ENCODE peak calls at places on chromosomes 4 and X, in eight cellular contexts. One of them, this sample, is unnamed.

GRCh38 chrX:156000361-156000926 is 2.9 kb downstream of the IL9R start:
- DNase-seq in activated CD4-positive, CD25-positive, alpha-beta regulatory T cell: no peak
- DNase-seq in NCI-H2029 treated with DMSO at 0.1 percent for 48 hours: no peak
- DNase-seq in NCI-H460: no peak
- DNase-seq in NCI-H1105 treated with DMSO at 0.1 percent for 48 hours: no peak
- DNase-seq in GM13977: no peak
- DNase-seq in omental fat pad: no peak
- DNase-seq in NAMALWA: no peak
- DNase-seq in this sample: no peak

GRCh38 chr4:168643083-168643795 is 146.4 kb downstream of the PALLD start:
- DNase-seq in NCI-H2029 treated with DMSO at 0.1 percent for 48 hours: no peak
- DNase-seq in omental fat pad: no peak
- DNase-seq in GM13977: no peak
- DNase-seq in NAMALWA: no peak
- DNase-seq in NCI-H1105 treated with DMSO at 0.1 percent for 48 hours: no peak
- DNase-seq in NCI-H460: no peak
- DNase-seq in activated CD4-positive, CD25-positive, alpha-beta regulatory T cell: no peak
- DNase-seq in this sample: no peak

GRCh38 chrX:54492340-54492739 is 3.7 kb downstream of the FGD1 start:
- DNase-seq in GM13977: no peak
- DNase-seq in NCI-H2029 treated with DMSO at 0.1 percent for 48 hours: no peak
- DNase-seq in NCI-H460: no peak
- DNase-seq in omental fat pad: no peak
- DNase-seq in NAMALWA: no peak
- DNase-seq in NCI-H1105 treated with DMSO at 0.1 percent for 48 hours: no peak
- DNase-seq in activated CD4-positive, CD25-positive, alpha-beta regulatory T cell: no peak
- DNase-seq in this sample: no peak

GRCh38 chr4:143514432-143514831 is 930 bp downstream of the SMARCA5 start:
- DNase-seq in omental fat pad: no peak
- DNase-seq in activated CD4-positive, CD25-positive, alpha-beta regulatory T cell: peak; percentile 1
- DNase-seq in GM13977: peak; percentile 14
- DNase-seq in NCI-H2029 treated with DMSO at 0.1 percent for 48 hours: no peak
- DNase-seq in NAMALWA: peak; percentile 47
- DNase-seq in NCI-H460: peak; percentile 13
- DNase-seq in NCI-H1105 treated with DMSO at 0.1 percent for 48 hours: peak; percentile 39
- DNase-seq in this sample: peak; percentile 25

GRCh38 chr4:161869511-161869910 is 294.3 kb downstream of the FSTL5 start:
- DNase-seq in GM13977: no peak
- DNase-seq in NAMALWA: no peak
- DNase-seq in omental fat pad: no peak
- DNase-seq in NCI-H460: no peak
- DNase-seq in NCI-H2029 treated with DMSO at 0.1 percent for 48 hours: peak; percentile 1
- DNase-seq in activated CD4-positive, CD25-positive, alpha-beta regulatory T cell: no peak
- DNase-seq in NCI-H1105 treated with DMSO at 0.1 percent for 48 hours: no peak
- DNase-seq in this sample: no peak

GRCh38 chr4:147029296-147029695 is 83.6 kb upstream of the TTC29 start:
- DNase-seq in NAMALWA: no peak
- DNase-seq in NCI-H2029 treated with DMSO at 0.1 percent for 48 hours: no peak
- DNase-seq in omental fat pad: no peak
- DNase-seq in NCI-H460: no peak
- DNase-seq in NCI-H1105 treated with DMSO at 0.1 percent for 48 hours: no peak
- DNase-seq in GM13977: no peak
- DNase-seq in activated CD4-positive, CD25-positive, alpha-beta regulatory T cell: no peak
- DNase-seq in this sample: no peak

GRCh38 chr4:185196437-185196836 is 7.4 kb downstream of the CFAP97 start:
- DNase-seq in NCI-H2029 treated with DMSO at 0.1 percent for 48 hours: no peak
- DNase-seq in omental fat pad: no peak
- DNase-seq in GM13977: no peak
- DNase-seq in NAMALWA: no peak
- DNase-seq in NCI-H1105 treated with DMSO at 0.1 percent for 48 hours: no peak
- DNase-seq in activated CD4-positive, CD25-positive, alpha-beta regulatory T cell: no peak
- DNase-seq in NCI-H460: no peak
- DNase-seq in this sample: no peak

GRCh38 chr4:857461-857860 is 31.5 kb upstream of the CPLX1 start:
- DNase-seq in NAMALWA: no peak
- DNase-seq in omental fat pad: no peak
- DNase-seq in NCI-H2029 treated with DMSO at 0.1 percent for 48 hours: no peak
- DNase-seq in GM13977: no peak
- DNase-seq in NCI-H1105 treated with DMSO at 0.1 percent for 48 hours: no peak
- DNase-seq in activated CD4-positive, CD25-positive, alpha-beta regulatory T cell: no peak
- DNase-seq in NCI-H460: no peak
- DNase-seq in this sample: no peak

GRCh38 chr4:122796801-122797404 is 29.7 kb upstream of the FGF2 start:
- DNase-seq in omental fat pad: no peak
- DNase-seq in NCI-H460: no peak
- DNase-seq in NCI-H1105 treated with DMSO at 0.1 percent for 48 hours: no peak
- DNase-seq in activated CD4-positive, CD25-positive, alpha-beta regulatory T cell: no peak
- DNase-seq in NAMALWA: no peak
- DNase-seq in GM13977: no peak
- DNase-seq in NCI-H2029 treated with DMSO at 0.1 percent for 48 hours: no peak
- DNase-seq in this sample: no peak

GRCh38 chrX:136597954-136598353 is 50.0 kb upstream of the CD40LG start:
- DNase-seq in NCI-H1105 treated with DMSO at 0.1 percent for 48 hours: no peak
- DNase-seq in NAMALWA: no peak
- DNase-seq in omental fat pad: no peak
- DNase-seq in NCI-H460: no peak
- DNase-seq in GM13977: no peak
- DNase-seq in NCI-H2029 treated with DMSO at 0.1 percent for 48 hours: no peak
- DNase-seq in activated CD4-positive, CD25-positive, alpha-beta regulatory T cell: no peak
- DNase-seq in this sample: no peak

GRCh38 chrX:13383907-13384306 is 64.1 kb upstream of the ATXN3L start:
- DNase-seq in activated CD4-positive, CD25-positive, alpha-beta regulatory T cell: no peak
- DNase-seq in GM13977: no peak
- DNase-seq in NCI-H2029 treated with DMSO at 0.1 percent for 48 hours: no peak
- DNase-seq in NAMALWA: no peak
- DNase-seq in NCI-H460: no peak
- DNase-seq in NCI-H1105 treated with DMSO at 0.1 percent for 48 hours: no peak
- DNase-seq in omental fat pad: no peak
- DNase-seq in this sample: no peak

GRCh38 chrX:132023117-132023895 is at the start of gene STK26:
- DNase-seq in activated CD4-positive, CD25-positive, alpha-beta regulatory T cell: peak; percentile 50
- DNase-seq in NCI-H1105 treated with DMSO at 0.1 percent for 48 hours: peak; percentile 49
- DNase-seq in NCI-H460: peak; percentile 69
- DNase-seq in NAMALWA: peak; percentile 84
- DNase-seq in omental fat pad: no peak
- DNase-seq in GM13977: peak; percentile 78
- DNase-seq in NCI-H2029 treated with DMSO at 0.1 percent for 48 hours: no peak
- DNase-seq in this sample: peak; percentile 92

GRCh38 chrX:1581132-1581531 is 10.3 kb upstream of the AKAP17A start:
- DNase-seq in activated CD4-positive, CD25-positive, alpha-beta regulatory T cell: peak; percentile 29
- DNase-seq in NCI-H460: peak; percentile 64
- DNase-seq in GM13977: peak; percentile 49
- DNase-seq in NCI-H1105 treated with DMSO at 0.1 percent for 48 hours: peak; percentile 5
- DNase-seq in NCI-H2029 treated with DMSO at 0.1 percent for 48 hours: no peak
- DNase-seq in NAMALWA: peak; percentile 85
- DNase-seq in omental fat pad: peak; percentile 63
- DNase-seq in this sample: peak; percentile 41

GRCh38 chr4:38004062-38004461 is 43.9 kb downstream of the PTTG2 start:
- DNase-seq in activated CD4-positive, CD25-positive, alpha-beta regulatory T cell: no peak
- DNase-seq in omental fat pad: no peak
- DNase-seq in NAMALWA: no peak
- DNase-seq in NCI-H2029 treated with DMSO at 0.1 percent for 48 hours: no peak
- DNase-seq in NCI-H460: no peak
- DNase-seq in NCI-H1105 treated with DMSO at 0.1 percent for 48 hours: no peak
- DNase-seq in GM13977: no peak
- DNase-seq in this sample: no peak

GRCh38 chr4:8709729-8710360 is 117.3 kb downstream of the CPZ start:
- DNase-seq in NCI-H460: no peak
- DNase-seq in NCI-H1105 treated with DMSO at 0.1 percent for 48 hours: no peak
- DNase-seq in NAMALWA: no peak
- DNase-seq in omental fat pad: no peak
- DNase-seq in NCI-H2029 treated with DMSO at 0.1 percent for 48 hours: no peak
- DNase-seq in GM13977: no peak
- DNase-seq in activated CD4-positive, CD25-positive, alpha-beta regulatory T cell: no peak
- DNase-seq in this sample: peak; percentile 72

GRCh38 chr4:36303430-36304137 is 22.2 kb downstream of the DTHD1 start:
- DNase-seq in NCI-H1105 treated with DMSO at 0.1 percent for 48 hours: no peak
- DNase-seq in GM13977: no peak
- DNase-seq in NCI-H2029 treated with DMSO at 0.1 percent for 48 hours: no peak
- DNase-seq in activated CD4-positive, CD25-positive, alpha-beta regulatory T cell: no peak
- DNase-seq in omental fat pad: no peak
- DNase-seq in NAMALWA: no peak
- DNase-seq in NCI-H460: no peak
- DNase-seq in this sample: no peak

GRCh38 chr4:80422727-80423404 is 87.3 kb downstream of the CFAP299 start:
- DNase-seq in NCI-H2029 treated with DMSO at 0.1 percent for 48 hours: no peak
- DNase-seq in omental fat pad: no peak
- DNase-seq in NCI-H1105 treated with DMSO at 0.1 percent for 48 hours: no peak
- DNase-seq in activated CD4-positive, CD25-positive, alpha-beta regulatory T cell: no peak
- DNase-seq in NAMALWA: no peak
- DNase-seq in GM13977: no peak
- DNase-seq in NCI-H460: no peak
- DNase-seq in this sample: no peak

GRCh38 chr4:90183254-90183653 is 56.1 kb downstream of the CCSER1 start:
- DNase-seq in GM13977: no peak
- DNase-seq in omental fat pad: no peak
- DNase-seq in activated CD4-positive, CD25-positive, alpha-beta regulatory T cell: no peak
- DNase-seq in NCI-H2029 treated with DMSO at 0.1 percent for 48 hours: no peak
- DNase-seq in NCI-H460: no peak
- DNase-seq in NAMALWA: no peak
- DNase-seq in NCI-H1105 treated with DMSO at 0.1 percent for 48 hours: no peak
- DNase-seq in this sample: no peak

GRCh38 chr4:825063-825968 is 613 bp downstream of the CPLX1 start:
- DNase-seq in NCI-H460: no peak
- DNase-seq in activated CD4-positive, CD25-positive, alpha-beta regulatory T cell: no peak
- DNase-seq in NAMALWA: no peak
- DNase-seq in omental fat pad: no peak
- DNase-seq in NCI-H1105 treated with DMSO at 0.1 percent for 48 hours: no peak
- DNase-seq in GM13977: peak; percentile 79
- DNase-seq in NCI-H2029 treated with DMSO at 0.1 percent for 48 hours: no peak
- DNase-seq in this sample: no peak

GRCh38 chr4:39975488-39976089 is 2.1 kb downstream of the PDS5A start:
- DNase-seq in NCI-H1105 treated with DMSO at 0.1 percent for 48 hours: no peak
- DNase-seq in GM13977: no peak
- DNase-seq in NCI-H460: no peak
- DNase-seq in omental fat pad: no peak
- DNase-seq in activated CD4-positive, CD25-positive, alpha-beta regulatory T cell: no peak
- DNase-seq in NAMALWA: no peak
- DNase-seq in NCI-H2029 treated with DMSO at 0.1 percent for 48 hours: no peak
- DNase-seq in this sample: no peak